ENCODE peak calls at places on chromosomes 1 and 21, in six cellular contexts. M, B, W, I, F and V are unnamed samples.

GRCh38 chr1:172897738-172898137 is 153.0 kb downstream of the TNFSF18 start:
- DNase-seq in M (no peak), B (no peak), W (no peak), I (no peak), F (peak), V (peak)

GRCh38 chr1:28296401-28297220 is 32.2 kb upstream of the MED18 start:
- DNase-seq in M (no peak), B (no peak), W (peak), I (peak), F (peak), V (peak)

GRCh38 chr1:209624516-209625204 is 27.6 kb downstream of the LAMB3 start:
- DNase-seq in M (no peak), B (no peak), W (no peak), I (no peak), F (no peak), V (no peak)

GRCh38 chr1:153025797-153026196 is 5.2 kb upstream of the SPRR1B start:
- DNase-seq in M (no peak), B (no peak), W (no peak), I (no peak), F (no peak), V (no peak)

GRCh38 chr1:56032276-56032675 is 547.1 kb downstream of the PLPP3 start:
- DNase-seq in M (no peak), B (no peak), W (no peak), I (no peak), F (no peak), V (no peak)

GRCh38 chr1:115828101-115829022 is 12.6 kb downstream of the NHLH2 start:
- DNase-seq in M (no peak), B (no peak), W (no peak), I (peak), F (no peak), V (peak)

GRCh38 chr1:40258445-40258769 is 371 bp downstream of the ZMPSTE24 start:
- DNase-seq in M (no peak), B (no peak), W (no peak), I (no peak), F (peak), V (no peak)

GRCh38 chr1:62962794-62963776 is 179.2 kb downstream of the ATG4C start:
- DNase-seq in M (peak), B (no peak), W (peak), I (peak), F (peak), V (peak)

GRCh38 chr21:15932681-15933200 is 203.0 kb downstream of the USP25 start:
- DNase-seq in M (no peak), B (no peak), W (no peak), I (no peak), F (no peak), V (no peak)

GRCh38 chr1:224175615-224176014 is 7.4 kb upstream of the DEGS1 start:
- DNase-seq in M (no peak), B (no peak), W (no peak), I (peak), F (peak), V (peak)

GRCh38 chr1:16181887-16182719 is 26.2 kb upstream of the EPHA2 start:
- DNase-seq in M (no peak), B (no peak), W (peak), I (peak), F (peak), V (peak)

GRCh38 chr1:114467491-114467890 is 43.5 kb downstream of the TRIM33 start:
- DNase-seq in M (peak), B (no peak), W (no peak), I (no peak), F (no peak), V (no peak)

GRCh38 chr1:3064296-3064850 is 4.6 kb upstream of the PRDM16 start:
- DNase-seq in M (no peak), B (no peak), W (no peak), I (no peak), F (no peak), V (no peak)

GRCh38 chr1:56576880-56577858 is 2.2 kb downstream of the PLPP3 start:
- DNase-seq in M (peak), B (peak), W (peak), I (no peak), F (peak), V (peak)

GRCh38 chr21:32826317-32827167 is 55.0 kb upstream of the PAXBP1 start:
- DNase-seq in M (peak), B (no peak), W (peak), I (peak), F (peak), V (peak)

GRCh38 chr1:179144621-179145020 is 62.8 kb downstream of the TOR3A start:
- DNase-seq in M (no peak), B (no peak), W (no peak), I (no peak), F (peak), V (no peak)

GRCh38 chr1:157580179-157580827 is 17.6 kb downstream of the FCRL4 start:
- DNase-seq in M (peak), B (no peak), W (peak), I (peak), F (peak), V (peak)

GRCh38 chr1:24085546-24085945 is 26.4 kb downstream of the MYOM3 start:
- DNase-seq in M (no peak), B (no peak), W (no peak), I (no peak), F (peak), V (peak)

GRCh38 chr1:195939844-195940243 is 668.4 kb downstream of the KCNT2 start:
- DNase-seq in M (no peak), B (peak), W (peak), I (no peak), F (peak), V (no peak)

GRCh38 chr1:185850366-185850765 is 116.2 kb downstream of the HMCN1 start:
- DNase-seq in M (no peak), B (no peak), W (no peak), I (no peak), F (peak), V (no peak)

GRCh38 chr1:22154063-22154462 is 11.2 kb upstream of the WNT4 start:
- DNase-seq in M (no peak), B (no peak), W (no peak), I (no peak), F (no peak), V (no peak)